ENCODE peak calls at places on chromosomes 4 and X, in seven cellular contexts. M is prostate gland, F is HepG2, D is transverse colon, W is GM12878, V is K562, A is SK-N-SH. X is an unnamed sample.

GRCh38 chr4:27205994-27206393 is 345.4 kb downstream of the STIM2 start:
- DNase-seq in M (no peak), A (no peak), D (no peak), F (no peak), W (no peak), V (no peak), X (no peak)

GRCh38 chr4:3809028-3809427 is 42.8 kb downstream of the ADRA2C start:
- DNase-seq in V (no peak), D (no peak), W (no peak), M (no peak), A (no peak), F (no peak), X (no peak)

GRCh38 chr4:3436798-3437581 is 4.8 kb upstream of the HGFAC start:
- DNase-seq in M (peak; percentile 90), A (no peak), F (no peak), V (no peak), W (peak; percentile 4), D (peak; percentile 66), X (no peak)

GRCh38 chrX:32137525-32137924 is 1065.7 kb upstream of the FTHL17 start:
- DNase-seq in D (no peak), M (no peak), F (no peak), V (peak; percentile 1), A (no peak), W (no peak), X (no peak)

GRCh38 chrX:68438575-68438974 is 5.3 kb upstream of the OPHN1 start:
- DNase-seq in V (peak; percentile 81), D (no peak), F (peak; percentile 30), W (no peak), M (no peak), A (no peak), X (no peak)

GRCh38 chr4:173519130-173520101 is 10.6 kb downstream of the HAND2 start:
- DNase-seq in F (no peak), V (no peak), D (no peak), A (peak; percentile 75), M (no peak), W (no peak), X (no peak)

GRCh38 chr4:151865327-151865726 is 104.5 kb upstream of the GATB start:
- DNase-seq in V (no peak), D (peak; percentile 46), A (peak; percentile 12), W (no peak), F (no peak), M (peak; percentile 7), X (no peak)

GRCh38 chr4:71187399-71188196 is 151.2 kb upstream of the SLC4A4 start:
- DNase-seq in M (peak; percentile 35), F (no peak), W (no peak), A (no peak), D (peak; percentile 56), V (no peak), X (no peak)

GRCh38 chr4:87299898-87300297 is 22.8 kb downstream of the HSD17B13 start:
- DNase-seq in V (no peak), W (no peak), F (no peak), A (no peak), M (peak; percentile 19), D (no peak), X (no peak)

GRCh38 chr4:7430368-7430964 is 4.3 kb downstream of the PSAPL1 start:
- DNase-seq in W (no peak), D (no peak), V (no peak), A (no peak), M (no peak), F (no peak), X (peak; percentile 72)

GRCh38 chr4:108171541-108172230 is 3.0 kb upstream of the LEF1 start:
- DNase-seq in A (peak; percentile 27), V (no peak), W (no peak), M (no peak), F (no peak), D (no peak), X (no peak)

GRCh38 chr4:129358571-129358970 is 262.6 kb downstream of the C4orf33 start:
- DNase-seq in D (no peak), M (no peak), V (no peak), W (no peak), A (no peak), F (no peak), X (no peak)

DNA sequence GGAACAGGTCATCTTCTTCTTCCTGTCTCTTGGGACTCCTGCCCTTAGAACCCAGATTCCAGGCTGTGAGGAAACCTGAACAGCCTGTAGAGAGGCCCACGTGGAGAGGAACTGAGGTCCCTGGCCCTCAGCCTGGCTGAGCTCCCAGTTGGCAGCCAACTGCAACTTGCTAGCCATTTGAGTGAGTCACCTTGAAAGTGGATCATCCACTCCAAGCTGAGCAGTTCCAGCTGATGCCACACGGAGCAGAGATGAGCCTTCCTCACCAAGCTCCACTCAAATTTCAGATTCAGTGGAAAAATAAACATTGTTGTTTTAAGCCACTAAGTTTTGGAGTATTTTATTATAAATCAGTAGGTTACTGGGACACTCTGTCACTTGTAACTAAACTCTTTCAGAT is 392.5 kb downstream of the BCOR start:
- DNase-seq in F (no peak), V (peak; percentile 25), A (no peak), W (no peak), D (peak; percentile 58), M (peak; percentile 39), X (peak; percentile 74)
- TF ChIP-seq POLR2AphosphoS5 in F (no peak), V (no peak), A (no peak), W (no peak), D (no peak), M (peak; percentile 34), X (no peak)

DNA sequence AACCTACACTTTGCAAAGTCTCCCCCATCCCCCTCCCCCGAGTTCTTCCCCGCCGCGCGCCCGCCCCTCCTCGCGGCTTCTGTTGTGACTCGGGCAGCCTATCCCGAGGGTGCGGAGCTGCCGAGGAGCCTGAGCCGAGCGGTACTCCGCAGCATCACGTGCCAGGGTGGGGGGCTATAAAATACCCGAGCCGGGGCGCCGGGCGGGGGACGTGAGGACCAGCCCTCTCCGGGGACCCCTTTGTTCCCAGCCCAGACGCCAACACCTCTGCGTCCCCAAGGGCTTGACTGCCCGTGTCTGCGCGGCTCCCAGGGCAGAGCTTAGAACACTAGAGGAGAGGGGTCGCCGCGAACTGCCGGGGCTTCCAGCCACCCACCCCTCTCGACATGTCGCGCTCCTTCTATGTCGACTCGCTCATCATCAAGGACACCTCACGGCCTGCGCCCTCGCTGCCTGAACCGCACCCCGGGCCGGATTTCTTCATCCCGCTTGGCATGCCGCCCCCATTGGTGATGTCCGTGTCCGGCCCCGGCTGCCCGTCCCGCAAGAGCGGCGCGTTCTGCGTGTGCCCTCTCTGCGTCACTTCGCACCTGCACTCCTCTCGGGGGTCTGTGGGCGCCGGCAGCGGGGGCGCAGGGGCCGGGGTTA is at the start of gene GSX2:
- DNase-seq in M (no peak), D (no peak), A (peak; percentile 73), W (no peak), F (no peak), V (no peak), X (no peak)
- H3K27me3 ChIP-seq in M (peaks cover 56% of the 10 kb centered on the region), D (peaks cover 100% of the 10 kb centered on the region), A (peaks cover 57% of the 10 kb centered on the region), W (peaks cover 31% of the 10 kb centered on the region), F (peaks cover 8% of the 10 kb centered on the region), V (peaks cover 66% of the 10 kb centered on the region), X (peaks cover 100% of the 10 kb centered on the region)

GRCh38 chr4:54082168-54082567 is 17.8 kb upstream of the CHIC2 start:
- DNase-seq in D (peak; percentile 57), F (peak; percentile 95), M (no peak), A (no peak), V (no peak), W (no peak), X (no peak)
- TF ChIP-seq POLR2AphosphoS5 in D (no peak), F (no peak), M (no peak), A (peak; percentile 88), V (no peak), W (no peak), X (no peak)

GRCh38 chr4:110625593-110626292 is 2.9 kb upstream of the PITX2 start:
- DNase-seq in F (no peak), M (no peak), W (no peak), D (no peak), A (no peak), V (no peak), X (no peak)
- H3K27me3 ChIP-seq in F (peaks cover 2% of the 10 kb centered on the region), M (peaks cover 57% of the 10 kb centered on the region), W (peaks cover 34% of the 10 kb centered on the region), D (peaks cover 100% of the 10 kb centered on the region), A (peaks cover 98% of the 10 kb centered on the region), V (peaks cover 13% of the 10 kb centered on the region), X (peaks cover 99% of the 10 kb centered on the region)

DNA sequence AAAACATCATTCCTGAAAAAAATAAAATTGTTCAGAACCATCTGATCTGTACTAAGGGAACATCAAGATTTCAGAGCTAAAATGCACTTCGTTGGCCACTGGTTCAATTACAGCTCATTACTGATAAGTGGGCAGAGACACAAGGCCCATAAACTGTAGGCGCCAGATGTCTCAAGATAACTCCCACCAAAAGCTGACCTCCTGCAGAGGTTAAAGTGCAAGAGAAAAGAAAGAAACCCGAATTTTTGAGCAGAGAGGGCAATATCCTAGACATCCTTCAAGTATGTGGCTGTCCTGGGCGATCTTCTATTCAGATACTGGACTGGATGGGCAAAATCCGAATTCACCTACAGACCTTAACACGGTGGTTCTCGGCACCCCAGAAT is 660 bp downstream of the GEMIN8 start:
- DNase-seq in V (peak; percentile 71), M (no peak), F (no peak), A (peak; percentile 42), W (no peak), D (no peak), X (no peak)
- TF ChIP-seq POLR2AphosphoS5 in V (peak; percentile 30), M (no peak), F (no peak), A (no peak), W (no peak), D (no peak), X (no peak)

GRCh38 chrX:110699109-110699508 is 96.5 kb downstream of the CHRDL1 start:
- DNase-seq in V (no peak), W (no peak), D (no peak), F (no peak), M (no peak), A (no peak), X (no peak)
- H3K27me3 ChIP-seq in V (no peaks in the 10 kb centered on the region), W (no peaks in the 10 kb centered on the region), D (no peaks in the 10 kb centered on the region), F (no peaks in the 10 kb centered on the region), M (no peaks in the 10 kb centered on the region), A (peaks cover 11% of the 10 kb centered on the region), X (no peaks in the 10 kb centered on the region)

GRCh38 chrX:87299563-87300160 is 217.9 kb upstream of the KLHL4 start:
- DNase-seq in D (no peak), M (no peak), W (no peak), F (peak; percentile 0), V (peak; percentile 21), A (no peak), X (no peak)
- TF ChIP-seq POLR2AphosphoS5 in D (no peak), M (no peak), W (no peak), F (no peak), V (no peak), A (no peak), X (no peak)